ENCODE peak calls at places on chromosomes 11 and 22, in four cellular contexts. One of them, this sample, is unnamed.

GRCh38 chr11:67384851-67385366 is 6.9 kb upstream of the RAD9A start:
- DNase-seq in AG09309: no peak
- DNase-seq in neural crest cell: no peak
- DNase-seq in mammary epithelial cell: peak; percentile 76
- DNase-seq in this sample: no peak

GRCh38 chr11:22234743-22235142 is 41.9 kb downstream of the ANO5 start:
- DNase-seq in neural crest cell: no peak
- DNase-seq in mammary epithelial cell: no peak
- DNase-seq in AG09309: no peak
- DNase-seq in this sample: no peak

GRCh38 chr22:23220485-23221350 is 40.4 kb downstream of the BCR start:
- DNase-seq in AG09309: no peak
- DNase-seq in mammary epithelial cell: peak; percentile 49
- DNase-seq in neural crest cell: no peak
- DNase-seq in this sample: peak; percentile 48

GRCh38 chr11:86551286-86551685 is 121.1 kb downstream of the ME3 start:
- DNase-seq in AG09309: peak; percentile 81
- DNase-seq in neural crest cell: no peak
- DNase-seq in mammary epithelial cell: peak; percentile 81
- DNase-seq in this sample: no peak

GRCh38 chr11:65381721-65382035 is 768 bp downstream of the SLC25A45 start:
- DNase-seq in mammary epithelial cell: no peak
- DNase-seq in AG09309: no peak
- DNase-seq in neural crest cell: no peak
- DNase-seq in this sample: no peak

GRCh38 chr11:68857037-68857586 is 15.4 kb upstream of the CPT1A start:
- DNase-seq in AG09309: no peak
- DNase-seq in neural crest cell: no peak
- DNase-seq in mammary epithelial cell: no peak
- DNase-seq in this sample: no peak

GRCh38 chr11:44752727-44753126 is 26.0 kb downstream of the TSPAN18 start:
- DNase-seq in AG09309: no peak
- DNase-seq in neural crest cell: no peak
- DNase-seq in mammary epithelial cell: no peak
- DNase-seq in this sample: no peak

GRCh38 chr11:2807801-2808241 is 77.8 kb downstream of the CDKN1C start:
- DNase-seq in AG09309: no peak
- DNase-seq in mammary epithelial cell: no peak
- DNase-seq in neural crest cell: no peak
- DNase-seq in this sample: no peak

GRCh38 chr11:109945626-109946321 is 147.4 kb upstream of the ZC3H12C start:
- DNase-seq in AG09309: no peak
- DNase-seq in mammary epithelial cell: no peak
- DNase-seq in neural crest cell: no peak
- DNase-seq in this sample: no peak

GRCh38 chr11:68313574-68314202 is 1.3 kb downstream of the LRP5 start:
- DNase-seq in mammary epithelial cell: peak; percentile 32
- DNase-seq in AG09309: no peak
- DNase-seq in neural crest cell: no peak
- DNase-seq in this sample: no peak

GRCh38 chr11:27864046-27865025 is 164.1 kb upstream of the BDNF start:
- DNase-seq in mammary epithelial cell: no peak
- DNase-seq in AG09309: no peak
- DNase-seq in neural crest cell: no peak
- DNase-seq in this sample: no peak

GRCh38 chr22:47090591-47091240 is 328.3 kb downstream of the TBC1D22A start:
- DNase-seq in mammary epithelial cell: peak; percentile 2
- DNase-seq in neural crest cell: no peak
- DNase-seq in AG09309: peak; percentile 11
- DNase-seq in this sample: peak; percentile 49

GRCh38 chr11:9594267-9595046 is 21.0 kb downstream of the WEE1 start:
- DNase-seq in AG09309: no peak
- DNase-seq in mammary epithelial cell: no peak
- DNase-seq in neural crest cell: no peak
- DNase-seq in this sample: no peak

GRCh38 chr11:120192831-120193625 is 17.8 kb upstream of the OAF start:
- DNase-seq in mammary epithelial cell: no peak
- DNase-seq in neural crest cell: no peak
- DNase-seq in AG09309: no peak
- DNase-seq in this sample: no peak
- TF ChIP-seq CTCF in mammary epithelial cell: no peak
- TF ChIP-seq CTCF in neural crest cell: no peak
- TF ChIP-seq CTCF in AG09309: no peak
- TF ChIP-seq CTCF in this sample: no peak

DNA sequence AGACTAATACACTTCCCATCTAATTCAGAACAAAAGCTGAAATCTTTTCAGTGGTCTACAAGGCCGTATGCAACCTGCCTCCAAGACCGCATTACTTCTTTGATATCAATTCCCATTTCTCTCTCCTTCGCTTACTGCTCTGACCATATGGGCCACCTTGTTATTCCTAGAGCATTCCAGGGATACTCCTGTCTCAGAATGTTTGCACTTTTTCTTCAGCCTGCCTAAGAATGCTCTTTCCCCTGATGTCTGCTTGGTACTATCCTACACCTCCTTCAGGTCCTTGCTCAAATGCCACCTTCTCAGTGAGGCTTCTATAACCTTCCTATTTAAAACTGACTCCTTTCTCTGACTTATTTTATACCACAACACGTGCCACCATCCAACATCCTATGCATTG is 71.2 kb downstream of the MAML2 start:
- DNase-seq in neural crest cell: no peak
- DNase-seq in AG09309: no peak
- DNase-seq in mammary epithelial cell: no peak
- DNase-seq in this sample: no peak
- TF ChIP-seq CTCF in neural crest cell: no peak
- TF ChIP-seq CTCF in AG09309: no peak
- TF ChIP-seq CTCF in mammary epithelial cell: no peak
- TF ChIP-seq CTCF in this sample: no peak

GRCh38 chr11:17385926-17386325 is 2.5 kb downstream of the KCNJ11 start:
- DNase-seq in neural crest cell: no peak
- DNase-seq in AG09309: no peak
- DNase-seq in mammary epithelial cell: no peak
- DNase-seq in this sample: no peak

GRCh38 chr11:17383466-17383865 is 5.0 kb downstream of the KCNJ11 start:
- DNase-seq in neural crest cell: no peak
- DNase-seq in AG09309: no peak
- DNase-seq in mammary epithelial cell: no peak
- DNase-seq in this sample: no peak

GRCh38 chr11:17385492-17385891 is 3.0 kb downstream of the KCNJ11 start:
- DNase-seq in mammary epithelial cell: no peak
- DNase-seq in neural crest cell: no peak
- DNase-seq in AG09309: no peak
- DNase-seq in this sample: no peak

GRCh38 chr11:17382046-17382728 is 6.3 kb downstream of the KCNJ11 start:
- DNase-seq in neural crest cell: no peak
- DNase-seq in AG09309: no peak
- DNase-seq in mammary epithelial cell: no peak
- DNase-seq in this sample: no peak

DNA sequence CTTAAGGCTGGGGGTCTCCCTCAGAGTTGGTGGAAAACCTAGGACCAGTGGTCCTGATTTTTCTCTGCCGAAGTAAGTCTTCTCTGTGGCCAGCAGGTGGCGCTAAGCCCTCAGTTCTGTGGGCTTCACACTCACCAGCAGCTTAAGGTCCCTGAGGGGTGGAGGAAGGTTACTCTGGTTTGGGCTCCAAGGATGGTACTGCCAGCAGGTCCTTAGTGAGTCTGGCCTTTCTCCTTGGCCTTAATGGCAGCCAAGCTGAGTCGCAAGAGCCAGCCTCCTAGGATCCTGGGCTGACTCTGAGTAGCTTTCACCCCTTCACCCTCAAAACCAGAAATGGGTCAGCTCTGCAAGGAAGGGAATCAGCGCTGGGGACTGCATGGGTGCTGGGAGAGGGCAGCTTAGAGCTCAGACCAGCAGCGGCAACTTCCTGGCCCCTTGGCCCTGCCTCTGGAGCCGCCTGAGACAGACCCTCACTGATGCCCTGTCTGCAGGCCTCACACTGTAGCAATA is 4.4 kb downstream of the KCNJ11 start:
- DNase-seq in mammary epithelial cell: peak; percentile 47
- DNase-seq in AG09309: peak; percentile 31
- DNase-seq in neural crest cell: peak; percentile 86
- DNase-seq in this sample: peak; percentile 87
- TF ChIP-seq CTCF in mammary epithelial cell: peak; percentile 73
- TF ChIP-seq CTCF in AG09309: peak; percentile 89
- TF ChIP-seq CTCF in neural crest cell: peak; percentile 94
- TF ChIP-seq CTCF in this sample: peak; percentile 90

GRCh38 chr11:93829598-93829997 is 20.8 kb downstream of the VSTM5 start:
- DNase-seq in mammary epithelial cell: no peak
- DNase-seq in AG09309: no peak
- DNase-seq in neural crest cell: no peak
- DNase-seq in this sample: no peak
- TF ChIP-seq CTCF in mammary epithelial cell: no peak
- TF ChIP-seq CTCF in AG09309: no peak
- TF ChIP-seq CTCF in neural crest cell: no peak
- TF ChIP-seq CTCF in this sample: no peak

DNA sequence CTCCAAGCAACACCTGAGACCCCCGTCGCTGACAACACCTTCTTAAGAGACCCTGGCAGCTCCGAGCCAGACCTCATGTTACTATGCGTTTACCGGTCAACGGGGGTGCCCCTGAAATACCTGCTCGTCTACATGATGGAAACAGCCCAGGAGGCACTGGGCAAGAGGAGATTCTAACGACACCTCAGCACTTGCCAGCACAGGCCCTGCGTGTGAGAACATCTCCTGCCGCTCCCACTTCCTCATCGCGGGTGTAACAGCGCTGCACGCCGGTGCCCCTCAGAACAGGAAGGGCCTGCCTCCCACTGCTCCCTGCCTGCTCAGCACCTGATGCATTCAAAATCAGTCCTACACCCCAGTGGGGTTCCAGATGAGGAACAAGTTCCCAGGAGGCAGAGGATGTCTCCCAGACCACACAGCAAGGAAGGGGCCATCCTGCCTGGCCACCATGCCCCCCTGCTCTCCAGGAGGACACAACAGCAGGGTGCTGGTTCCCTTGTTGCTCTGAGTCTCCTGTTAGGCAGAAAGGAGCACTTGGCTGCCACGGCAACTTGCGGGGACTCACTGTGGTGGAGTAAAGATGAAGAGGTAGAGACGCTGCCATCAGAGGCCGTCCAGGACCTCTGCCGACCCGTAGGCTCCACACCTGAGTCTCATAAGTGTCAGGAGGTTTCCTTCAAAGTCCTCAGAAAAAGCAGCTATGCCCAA is 2.1 kb downstream of the TOLLIP start:
- DNase-seq in mammary epithelial cell: peak; percentile 71
- DNase-seq in neural crest cell: no peak
- DNase-seq in AG09309: no peak
- DNase-seq in this sample: peak; percentile 33
- TF ChIP-seq CTCF in mammary epithelial cell: no peak
- TF ChIP-seq CTCF in neural crest cell: no peak
- TF ChIP-seq CTCF in AG09309: no peak
- TF ChIP-seq CTCF in this sample: no peak

DNA sequence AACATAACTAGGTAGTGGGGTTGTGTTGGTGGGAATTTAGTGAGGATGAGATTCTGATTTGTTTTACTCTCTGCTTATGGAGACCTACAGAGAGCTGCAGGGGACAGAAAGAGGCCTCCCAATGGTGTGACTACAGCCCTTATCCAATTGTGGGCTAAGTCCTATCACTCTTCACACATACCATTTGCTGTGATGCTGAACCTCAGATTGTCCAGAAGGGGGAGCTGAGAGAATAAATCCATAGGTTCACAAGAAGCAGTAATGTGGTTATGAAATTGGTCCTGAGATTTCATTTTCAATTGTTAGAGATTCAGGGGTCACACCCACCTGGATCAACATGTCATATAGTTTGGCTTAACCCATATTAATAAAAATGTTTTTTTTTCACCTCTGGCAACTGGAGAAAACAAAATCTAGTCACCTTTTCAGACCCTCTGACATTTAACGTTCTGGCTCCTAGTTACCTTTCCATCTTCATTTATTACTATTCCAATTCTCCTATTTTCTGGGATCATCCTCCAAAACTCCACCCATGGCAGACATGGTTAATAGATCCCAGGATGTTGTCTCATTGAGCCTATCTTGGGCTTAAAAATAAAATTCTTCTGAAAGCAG is 53.3 kb upstream of the PTPN5 start:
- DNase-seq in mammary epithelial cell: peak; percentile 27
- DNase-seq in AG09309: no peak
- DNase-seq in neural crest cell: no peak
- DNase-seq in this sample: no peak
- TF ChIP-seq CTCF in mammary epithelial cell: peak; percentile 82
- TF ChIP-seq CTCF in AG09309: peak; percentile 76
- TF ChIP-seq CTCF in neural crest cell: peak; percentile 69
- TF ChIP-seq CTCF in this sample: peak; percentile 65

DNA sequence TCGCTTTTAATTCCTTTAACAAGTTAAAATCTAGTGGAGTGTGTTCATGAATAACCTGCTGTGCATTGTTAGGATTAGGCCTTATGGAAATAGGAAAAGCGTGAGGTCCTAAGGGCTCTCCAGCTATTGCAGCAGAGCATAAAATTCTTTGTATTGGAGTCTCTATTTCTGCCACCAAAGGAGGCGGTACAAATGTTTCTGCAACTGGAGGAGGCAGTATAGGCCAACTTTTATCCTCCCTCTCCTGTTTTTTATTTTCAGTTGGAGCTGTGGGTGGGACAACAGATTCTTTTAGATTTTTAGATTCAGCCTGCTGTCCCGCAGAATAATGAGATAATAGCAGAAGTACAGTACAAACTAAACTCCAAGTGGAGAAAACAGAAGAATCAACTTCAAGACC is 26.2 kb downstream of the OR10A6 start:
- DNase-seq in AG09309: peak; percentile 37
- DNase-seq in mammary epithelial cell: peak; percentile 47
- DNase-seq in neural crest cell: no peak
- DNase-seq in this sample: no peak
- TF ChIP-seq CTCF in AG09309: peak; percentile 57
- TF ChIP-seq CTCF in mammary epithelial cell: peak; percentile 47
- TF ChIP-seq CTCF in neural crest cell: no peak
- TF ChIP-seq CTCF in this sample: no peak

GRCh38 chr11:19327280-19327679 is 86.5 kb upstream of the E2F8 start:
- DNase-seq in mammary epithelial cell: no peak
- DNase-seq in neural crest cell: no peak
- DNase-seq in AG09309: no peak
- DNase-seq in this sample: no peak

GRCh38 chr11:19323502-19323901 is 82.8 kb upstream of the E2F8 start:
- DNase-seq in AG09309: no peak
- DNase-seq in neural crest cell: no peak
- DNase-seq in mammary epithelial cell: no peak
- DNase-seq in this sample: no peak

GRCh38 chr11:19329910-19330309 is 89.2 kb upstream of the E2F8 start:
- DNase-seq in AG09309: no peak
- DNase-seq in neural crest cell: no peak
- DNase-seq in mammary epithelial cell: no peak
- DNase-seq in this sample: no peak

GRCh38 chr11:19328586-19329311 is 88.0 kb upstream of the E2F8 start:
- DNase-seq in neural crest cell: no peak
- DNase-seq in AG09309: no peak
- DNase-seq in mammary epithelial cell: no peak
- DNase-seq in this sample: no peak

DNA sequence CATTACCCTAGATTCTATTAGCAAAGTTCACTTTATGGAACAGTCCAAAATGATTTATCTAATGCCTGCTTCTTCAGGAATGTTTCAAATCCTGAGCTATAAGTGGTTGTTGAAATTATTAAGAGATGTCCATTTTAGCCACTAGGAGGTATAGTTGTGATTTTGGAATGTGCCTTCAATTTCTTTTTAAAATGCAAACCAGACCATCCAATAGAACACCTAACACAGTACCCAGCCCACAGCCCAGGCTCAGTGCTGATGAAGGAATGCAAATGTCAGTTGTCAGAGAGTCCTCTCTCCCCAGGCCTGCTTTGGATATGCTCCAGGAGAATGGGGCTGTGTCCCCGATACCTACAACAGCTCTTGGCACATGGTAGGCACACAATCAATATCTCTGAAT is 85.8 kb upstream of the E2F8 start:
- DNase-seq in AG09309: no peak
- DNase-seq in mammary epithelial cell: no peak
- DNase-seq in neural crest cell: no peak
- DNase-seq in this sample: no peak
- TF ChIP-seq CTCF in AG09309: peak; percentile 39
- TF ChIP-seq CTCF in mammary epithelial cell: peak; percentile 14
- TF ChIP-seq CTCF in neural crest cell: peak; percentile 48
- TF ChIP-seq CTCF in this sample: no peak